ENCODE peak calls at places on chromosome 14, in four cellular contexts. W is NCI-H774; Q is activated T-cell treated with anti-CD3 and anti-CD28 coated beads for 1 hour; D is activated CD4-positive, alpha-beta T cell treated with anti-CD3 and anti-CD28 coated beads, Interleukin-2, amount 50 U/mL, for 4 hours. G is an unnamed sample.

GRCh38 chr14:98623806-98624430 is 648.1 kb downstream of the BCL11B start:
- DNase-seq in W (peak; percentile 19), Q (no peak), D (no peak), G (no peak)

GRCh38 chr14:77018785-77019184 is 9.7 kb downstream of the IRF2BPL start:
- DNase-seq in W (no peak), Q (no peak), D (no peak), G (no peak)

GRCh38 chr14:41609704-41610183 is 3.1 kb downstream of the LRFN5 start:
- DNase-seq in W (no peak), Q (no peak), D (no peak), G (no peak)

GRCh38 chr14:61280526-61281185 is 482 bp downstream of the TMEM30B start:
- DNase-seq in W (no peak), Q (peak; percentile 80), D (peak; percentile 77), G (peak; percentile 85)

GRCh38 chr14:45364565-45364964 is 111.6 kb upstream of the MIS18BP1 start:
- DNase-seq in W (no peak), Q (no peak), D (no peak), G (no peak)

GRCh38 chr14:51304956-51305355 is 64.9 kb downstream of the TMX1 start:
- DNase-seq in W (no peak), Q (no peak), D (no peak), G (no peak)

GRCh38 chr14:58238252-58239247 is 6.1 kb upstream of the PSMA3 start:
- DNase-seq in W (no peak), Q (no peak), D (no peak), G (no peak)

GRCh38 chr14:104786091-104786586 is 9.4 kb downstream of the AKT1 start:
- DNase-seq in W (no peak), Q (no peak), D (no peak), G (no peak)

GRCh38 chr14:20866963-20867362 is 24.2 kb upstream of the RNASE3 start:
- DNase-seq in W (no peak), Q (no peak), D (no peak), G (no peak)

GRCh38 chr14:93538411-93538810 is 107.7 kb downstream of the UNC79 start:
- DNase-seq in W (no peak), Q (no peak), D (no peak), G (no peak)

GRCh38 chr14:68182492-68182891 is 362.9 kb downstream of the RAD51B start:
- DNase-seq in W (no peak), Q (no peak), D (no peak), G (no peak)

GRCh38 chr14:41605550-41606248 is 977 bp upstream of the LRFN5 start:
- DNase-seq in W (peak; percentile 63), Q (no peak), D (no peak), G (no peak)

GRCh38 chr14:23124337-23124954 is 5.4 kb upstream of the CEBPE start:
- DNase-seq in W (no peak), Q (no peak), D (no peak), G (no peak)

GRCh38 chr14:27730204-27730603 is 1036.4 kb upstream of the FOXG1 start:
- DNase-seq in W (no peak), Q (no peak), D (no peak), G (no peak)

GRCh38 chr14:49992901-49993335 is 100.0 kb downstream of the ARF6 start:
- DNase-seq in W (no peak), Q (no peak), D (no peak), G (no peak)

GRCh38 chr14:66910306-66910705 is 278.9 kb upstream of the GARIN2 start:
- DNase-seq in W (no peak), Q (no peak), D (no peak), G (no peak)